ENCODE peak calls at places on chromosomes 11 and 22, in eight cellular contexts. V is astrocyte; P is endodermal cell; K is tibial nerve; J is GM23248; Y is CD8-positive, alpha-beta memory T cell; Z is hepatocyte; X is A549. O is an unnamed sample.

GRCh38 chr11:63837027-63837688 is 1.8 kb upstream of the MARK2 start:
- DNase-seq in V (no peak), P (peak; percentile 94), K (peak; percentile 92), J (peak; percentile 86), Y (peak; percentile 74), Z (peak; percentile 87), X (peak; percentile 92), O (peak; percentile 71)

GRCh38 chr11:88313441-88313840 is 24.1 kb downstream of the CTSC start:
- DNase-seq in V (no peak), P (no peak), K (no peak), J (peak; percentile 55), Y (no peak), Z (no peak), X (no peak), O (no peak)

GRCh38 chr11:128694618-128695481 is 978 bp downstream of the FLI1 start:
- DNase-seq in V (no peak), P (peak; percentile 82), K (no peak), J (peak; percentile 56), Y (peak; percentile 38), Z (no peak), X (no peak), O (peak; percentile 35)

GRCh38 chr11:61603667-61604066 is 22.8 kb upstream of the SYT7 start:
- DNase-seq in V (no peak), P (peak; percentile 83), K (no peak), J (no peak), Y (no peak), Z (no peak), X (no peak), O (no peak)

GRCh38 chr11:44619931-44620725 is 54.7 kb downstream of the CD82 start:
- DNase-seq in V (no peak), P (peak; percentile 34), K (no peak), J (no peak), Y (no peak), Z (no peak), X (no peak), O (no peak)

GRCh38 chr11:2691991-2692841 is 7.6 kb downstream of the KCNQ1OT1 start:
- DNase-seq in V (no peak), P (peak; percentile 85), K (no peak), J (no peak), Y (no peak), Z (no peak), X (no peak), O (no peak)

GRCh38 chr11:1230456-1231395 is 7.9 kb downstream of the MUC5B start:
- DNase-seq in V (no peak), P (peak; percentile 59), K (no peak), J (no peak), Y (no peak), Z (no peak), X (no peak), O (no peak)

GRCh38 chr11:123255909-123256308 is 60.9 kb upstream of the CLMP start:
- DNase-seq in V (no peak), P (no peak), K (no peak), J (no peak), Y (no peak), Z (peak; percentile 34), X (no peak), O (no peak)

GRCh38 chr11:91396243-91397133 is 828.1 kb upstream of the FAT3 start:
- DNase-seq in V (peak; percentile 47), P (no peak), K (no peak), J (no peak), Y (no peak), Z (peak; percentile 54), X (peak; percentile 51), O (no peak)

GRCh38 chr22:21624120-21624879 is 5.5 kb downstream of the YDJC start:
- DNase-seq in V (no peak), P (peak; percentile 92), K (no peak), J (peak; percentile 62), Y (peak; percentile 23), Z (peak; percentile 45), X (no peak), O (no peak)

GRCh38 chr22:46111645-46112306 is 38.5 kb upstream of the PPARA start:
- DNase-seq in V (no peak), P (peak; percentile 73), K (no peak), J (peak; percentile 59), Y (no peak), Z (no peak), X (no peak), O (no peak)

GRCh38 chr11:26777276-26777939 is 55.5 kb upstream of the SLC5A12 start:
- DNase-seq in V (no peak), P (no peak), K (no peak), J (no peak), Y (no peak), Z (peak; percentile 13), X (no peak), O (no peak)

GRCh38 chr11:70381350-70381749 is 17.0 kb upstream of the CTTN start:
- DNase-seq in V (no peak), P (no peak), K (no peak), J (no peak), Y (no peak), Z (no peak), X (no peak), O (no peak)

GRCh38 chr11:111913031-111913861 is 712 bp downstream of the HSPB2 start:
- DNase-seq in V (no peak), P (no peak), K (peak; percentile 41), J (peak; percentile 53), Y (no peak), Z (no peak), X (no peak), O (no peak)

DNA sequence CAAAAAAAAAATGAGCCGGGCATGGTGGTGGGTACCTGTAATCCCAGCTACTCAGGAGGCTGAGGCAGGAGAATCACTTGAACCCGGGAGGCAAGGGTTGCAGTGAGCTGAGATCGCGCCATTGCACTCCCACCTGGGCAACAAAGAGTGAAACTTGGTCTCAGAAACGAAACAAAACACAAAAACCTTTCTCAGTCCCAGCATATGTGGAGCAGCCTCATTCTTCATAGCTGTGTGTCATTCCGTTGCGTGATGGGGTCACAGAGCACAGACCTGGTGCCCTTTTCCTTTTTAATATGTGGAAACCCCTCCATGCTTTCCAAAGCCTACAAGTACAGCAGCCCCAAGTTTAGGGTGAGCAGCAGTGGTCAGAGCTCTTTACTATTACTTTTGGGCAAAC is 13.7 kb downstream of the PEX26 start:
- DNase-seq in V (no peak), P (no peak), K (no peak), J (peak; percentile 58), Y (no peak), Z (no peak), X (no peak), O (no peak)
- H3K4me3 ChIP-seq in V (no peak overlapping the region), P (no peak overlapping the region), K (peak overlapping the region; percentile 40), J (peak overlapping the region; percentile 63), Y (peak overlapping the region; percentile 39), Z (no peak overlapping the region), X (peak overlapping the region; percentile 20), O (peak overlapping the region; percentile 58)

GRCh38 chr11:118641463-118642019 is 34.1 kb downstream of the PHLDB1 start:
- DNase-seq in V (no peak), P (no peak), K (no peak), J (no peak), Y (no peak), Z (peak; percentile 68), X (no peak), O (no peak)
- H3K27ac ChIP-seq in V (no peak overlapping the region), P (no peak overlapping the region), K (no peak overlapping the region), J (no peak overlapping the region), Y (no peak overlapping the region), Z (no peak overlapping the region), X (no peak overlapping the region), O (no peak overlapping the region)

GRCh38 chr22:25069426-25069757 is 116.9 kb downstream of the KIAA1671 start:
- DNase-seq in V (no peak), P (no peak), K (no peak), J (no peak), Y (no peak), Z (no peak), X (no peak), O (no peak)

GRCh38 chr22:25068701-25069100 is 116.2 kb downstream of the KIAA1671 start:
- DNase-seq in V (no peak), P (no peak), K (no peak), J (no peak), Y (peak; percentile 35), Z (no peak), X (no peak), O (no peak)

GRCh38 chr22:25070870-25071465 is 118.5 kb downstream of the KIAA1671 start:
- DNase-seq in V (peak; percentile 20), P (no peak), K (no peak), J (no peak), Y (no peak), Z (no peak), X (no peak), O (no peak)

GRCh38 chr22:25071720-25072119 is 119.2 kb downstream of the KIAA1671 start:
- DNase-seq in V (no peak), P (no peak), K (no peak), J (no peak), Y (no peak), Z (no peak), X (no peak), O (no peak)

DNA sequence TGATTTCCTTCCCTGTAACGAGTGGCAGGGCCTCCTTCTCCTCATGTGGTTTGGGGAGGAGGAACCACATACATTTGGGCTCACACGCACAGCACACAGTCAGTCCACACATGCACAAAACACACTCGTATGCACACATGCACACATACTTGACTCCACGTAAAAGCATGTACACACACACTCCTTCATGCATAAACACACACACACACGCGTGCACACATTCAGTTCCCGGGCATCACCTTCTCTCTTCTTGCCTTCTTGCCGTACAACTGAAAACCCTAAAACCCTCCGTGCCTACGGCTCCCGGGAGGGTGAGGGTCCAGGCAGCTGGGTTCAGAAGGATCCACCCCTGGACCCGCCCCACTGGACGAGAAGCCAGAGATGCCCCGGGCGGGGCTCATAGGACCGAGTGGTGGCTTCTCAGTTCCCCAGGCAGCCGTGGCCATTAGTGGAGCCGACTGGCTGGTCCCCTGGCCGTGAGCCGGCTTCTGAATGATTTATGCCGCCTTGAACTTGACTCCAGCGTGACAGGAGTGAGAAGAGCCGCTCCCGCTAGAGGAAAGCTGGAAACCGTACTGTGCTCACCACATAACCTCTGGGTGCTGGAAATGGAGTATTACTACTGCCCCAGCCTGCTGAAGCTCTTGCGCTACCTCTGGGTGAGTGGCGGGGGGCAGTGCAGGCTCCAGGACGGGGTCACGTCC is 117.4 kb downstream of the KIAA1671 start:
- DNase-seq in V (no peak), P (no peak), K (no peak), J (no peak), Y (peak; percentile 46), Z (no peak), X (no peak), O (peak; percentile 37)
- H3K4me3 ChIP-seq in V (no peak overlapping the region), P (no peak overlapping the region), K (peak overlapping the region; percentile 30), J (no peak overlapping the region), Y (peak overlapping the region; percentile 62), Z (no peak overlapping the region), X (no peak overlapping the region), O (peak overlapping the region; percentile 66)

DNA sequence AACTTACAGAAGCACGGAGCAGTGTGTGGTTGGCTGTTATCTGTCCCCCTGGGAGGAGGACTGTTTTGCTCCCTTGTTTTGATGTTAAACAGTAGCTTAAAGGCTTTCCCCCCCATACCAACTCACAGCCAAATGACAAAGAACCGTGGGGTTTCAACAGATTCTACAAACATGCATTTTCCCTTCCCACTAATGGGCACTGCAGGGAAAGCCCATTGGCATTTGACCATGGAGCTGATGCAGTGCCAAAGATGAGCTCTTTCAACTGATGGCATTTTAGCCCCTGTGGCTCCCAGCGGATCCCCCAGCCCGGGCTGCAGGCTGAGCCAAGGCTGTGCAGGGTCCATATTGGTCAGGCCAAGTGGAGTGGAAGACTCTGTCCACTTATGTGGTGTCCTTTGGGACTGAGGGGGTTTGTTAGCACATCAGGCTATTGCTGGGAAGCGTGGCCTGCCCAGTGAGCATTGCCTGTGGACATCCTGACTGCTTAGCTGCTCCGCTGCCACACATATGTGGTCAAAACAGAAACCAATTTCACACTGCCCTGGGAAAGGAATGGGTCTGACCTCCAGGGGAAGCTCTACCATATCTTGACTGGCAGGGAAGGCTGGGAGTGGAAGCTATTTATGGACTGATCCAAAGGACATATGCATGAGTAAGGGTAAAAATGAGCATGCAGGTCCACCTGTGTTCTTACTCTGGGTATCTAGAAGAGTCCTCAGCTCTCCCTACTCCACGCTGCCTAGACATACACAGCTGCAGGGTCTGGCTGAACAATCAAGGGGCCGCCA is 116.4 kb upstream of the PARVA start:
- DNase-seq in V (no peak), P (no peak), K (no peak), J (no peak), Y (no peak), Z (no peak), X (no peak), O (no peak)
- H3K27ac ChIP-seq in V (no peak overlapping the region), P (no peak overlapping the region), K (no peak overlapping the region), J (no peak overlapping the region), Y (no peak overlapping the region), Z (peak overlapping the region; percentile 85), X (no peak overlapping the region), O (no peak overlapping the region)